ENCODE peak calls at places on chromosomes 2 and 18, in nine cellular contexts. D is OCI-M1; Z is ovary; E is PC-3; G is activated CD8-positive, alpha-beta memory T cell treated with anti-CD3 and anti-CD28 coated beads, Interleukin-2, amount 10 ng/mL, durations not matched to agents 7 days and 5 days; S is HepG2; V is activated T-helper 1 cell treated with Interleukin-2 at 50 U/mL for 16 hours; T is GM06990; N is left cardiac atrium. R is an unnamed sample.

GRCh38 chr2:238493411-238493810 is 66.7 kb downstream of the ASB1 start:
- DNase-seq in D (no peak), Z (no peak), E (no peak), G (peak; percentile 22), S (no peak), V (no peak), T (no peak), N (no peak), R (no peak)

GRCh38 chr2:216743781-216744180 is 48.4 kb upstream of the IGFBP5 start:
- DNase-seq in D (no peak), Z (no peak), E (no peak), G (no peak), S (no peak), V (no peak), T (no peak), N (no peak), R (no peak)

GRCh38 chr18:43751203-43751602 is 473.9 kb upstream of the SYT4 start:
- DNase-seq in D (no peak), Z (no peak), E (peak; percentile 54), G (no peak), S (no peak), V (no peak), T (no peak), N (no peak), R (no peak)

GRCh38 chr2:231807020-231807419 is 20.8 kb downstream of the COPS7B start:
- DNase-seq in D (no peak), Z (no peak), E (no peak), G (no peak), S (no peak), V (no peak), T (no peak), N (no peak), R (no peak)

GRCh38 chr2:206728277-206729199 is 10.3 kb upstream of the DYTN start:
- DNase-seq in D (peak; percentile 65), Z (no peak), E (peak; percentile 82), G (no peak), S (peak; percentile 39), V (no peak), T (no peak), N (no peak), R (no peak)

GRCh38 chr2:24076849-24077534 is 866 bp upstream of the SF3B6 start:
- DNase-seq in D (no peak), Z (no peak), E (no peak), G (no peak), S (no peak), V (no peak), T (no peak), N (no peak), R (peak; percentile 25)

GRCh38 chr2:106147665-106148064 is 46.4 kb downstream of the UXS1 start:
- DNase-seq in D (no peak), Z (no peak), E (peak; percentile 63), G (peak; percentile 63), S (no peak), V (no peak), T (no peak), N (no peak), R (no peak)

GRCh38 chr2:43839776-43840564 is 1.2 kb downstream of the ABCG8 start:
- DNase-seq in D (no peak), Z (no peak), E (no peak), G (peak; percentile 37), S (no peak), V (no peak), T (no peak), N (no peak), R (no peak)

GRCh38 chr18:11533942-11534496 is 75.4 kb upstream of the SLC35G4 start:
- DNase-seq in D (no peak), Z (no peak), E (peak; percentile 7), G (no peak), S (peak; percentile 10), V (no peak), T (no peak), N (no peak), R (no peak)

GRCh38 chr2:160989778-160990177 is 170.4 kb upstream of the TANK start:
- DNase-seq in D (no peak), Z (no peak), E (no peak), G (no peak), S (no peak), V (no peak), T (no peak), N (no peak), R (no peak)

GRCh38 chr2:25794544-25795276 is 83.6 kb downstream of the ASXL2 start:
- DNase-seq in D (peak; percentile 67), Z (no peak), E (no peak), G (no peak), S (no peak), V (no peak), T (peak; percentile 43), N (no peak), R (no peak)

GRCh38 chr2:24329700-24330099 is 30.6 kb downstream of the ITSN2 start:
- DNase-seq in D (peak; percentile 45), Z (no peak), E (no peak), G (no peak), S (no peak), V (no peak), T (peak; percentile 46), N (no peak), R (no peak)

GRCh38 chr2:43792653-43793052 is 18.8 kb downstream of the DYNC2LI1 start:
- DNase-seq in D (no peak), Z (no peak), E (no peak), G (no peak), S (no peak), V (no peak), T (no peak), N (no peak), R (no peak)

GRCh38 chr2:66960161-66960560 is 437.0 kb upstream of the ETAA1 start:
- DNase-seq in D (no peak), Z (no peak), E (peak; percentile 36), G (no peak), S (no peak), V (no peak), T (no peak), N (no peak), R (no peak)

GRCh38 chr2:8684421-8684884 is 2.6 kb downstream of the ID2 start:
- DNase-seq in D (peak; percentile 80), Z (peak; percentile 24), E (peak; percentile 34), G (peak; percentile 79), S (peak; percentile 63), V (no peak), T (peak; percentile 33), N (no peak), R (peak; percentile 68)

GRCh38 chr2:62050456-62051045 is 145.1 kb downstream of the COMMD1 start:
- DNase-seq in D (no peak), Z (no peak), E (no peak), G (no peak), S (no peak), V (no peak), T (no peak), N (no peak), R (no peak)

GRCh38 chr2:153404792-153405191 is 73.8 kb downstream of the RPRM start:
- DNase-seq in D (no peak), Z (no peak), E (no peak), G (no peak), S (no peak), V (no peak), T (no peak), N (no peak), R (no peak)